ENCODE peak calls at places on chromosomes 6 and 20, in five cellular contexts. Q is HFF-Myc, Y is epithelial cell of esophagus, K is WTC11, L is testis. I is an unnamed sample.

GRCh38 chr6:52574709-52575489 is 2.0 kb downstream of the TRAM2 start:
- DNase-seq in K (no peak), Q (no peak), Y (no peak), L (peak), I (no peak)

GRCh38 chr6:41200296-41200900 is 551 bp downstream of the TREML2 start:
- DNase-seq in Y (no peak), Q (no peak), L (peak), K (no peak), I (no peak)

GRCh38 chr6:162621246-162621645 is 106.3 kb downstream of the PRKN start:
- DNase-seq in Q (no peak), K (no peak), L (no peak), Y (no peak), I (no peak)

GRCh38 chr20:47141350-47141921 is 215.1 kb downstream of the ZMYND8 start:
- DNase-seq in Q (no peak), L (no peak), Y (no peak), K (no peak), I (no peak)

GRCh38 chr6:127385668-127386385 is 42.4 kb upstream of the ECHDC1 start:
- DNase-seq in Q (no peak), Y (no peak), K (no peak), L (no peak), I (no peak)

GRCh38 chr6:81767163-81768000 is 14.9 kb upstream of the TENT5A start:
- DNase-seq in Y (peak), K (no peak), L (no peak), Q (no peak), I (peak)

GRCh38 chr20:57473246-57474042 is 51.5 kb downstream of the CTCFL start:
- DNase-seq in K (peak), Y (peak), L (no peak), Q (no peak), I (no peak)

GRCh38 chr6:89154131-89154530 is 8.3 kb downstream of the PM20D2 start:
- DNase-seq in Q (no peak), Y (no peak), L (no peak), K (no peak), I (no peak)

GRCh38 chr6:75602897-75603395 is 1.3 kb downstream of the SENP6 start:
- DNase-seq in L (no peak), Y (no peak), K (no peak), Q (no peak), I (no peak)

GRCh38 chr6:90156861-90157260 is 139.8 kb downstream of the BACH2 start:
- DNase-seq in Y (peak), L (no peak), K (no peak), Q (no peak), I (no peak)

GRCh38 chr6:41696788-41697187 is 38.6 kb downstream of the TFEB start:
- DNase-seq in L (no peak), K (no peak), Q (no peak), Y (no peak), I (no peak)

GRCh38 chr20:15236812-15237211 is 899.4 kb upstream of the FLRT3 start:
- DNase-seq in Y (peak), K (peak), L (peak), Q (peak), I (no peak)

GRCh38 chr6:125273965-125274364 is 27.8 kb downstream of the HDDC2 start:
- DNase-seq in Y (peak), Q (peak), K (no peak), L (no peak), I (no peak)

GRCh38 chr6:158353851-158354508 is 41.7 kb downstream of the TULP4 start:
- DNase-seq in Q (no peak), K (no peak), Y (peak), L (no peak), I (no peak)

GRCh38 chr6:152185158-152185574 is 377.7 kb downstream of the ESR1 start:
- DNase-seq in Q (no peak), K (no peak), L (no peak), Y (no peak), I (no peak)

GRCh38 chr20:57061058-57061900 is 205.2 kb downstream of the BMP7 start:
- DNase-seq in Q (no peak), Y (peak), L (no peak), K (peak), I (no peak)

GRCh38 chr20:60461993-60462392 is 503.8 kb downstream of the CDH26 start:
- DNase-seq in K (no peak), Y (no peak), L (no peak), Q (no peak), I (no peak)

GRCh38 chr6:73696990-73697651 is 1.1 kb downstream of the CD109 start:
- DNase-seq in K (no peak), Y (peak), Q (no peak), L (no peak), I (no peak)

GRCh38 chr6:8143945-8144344 is 41.6 kb upstream of the EEF1E1 start:
- DNase-seq in Q (no peak), L (no peak), K (no peak), Y (no peak), I (no peak)

GRCh38 chr20:50284811-50285375 is 94.3 kb downstream of the CEBPB start:
- DNase-seq in K (no peak), L (peak), Y (no peak), Q (no peak), I (no peak)

GRCh38 chr6:54266400-54266923 is 41.8 kb upstream of the TINAG start:
- DNase-seq in L (no peak), K (peak), Q (no peak), Y (no peak), I (no peak)

GRCh38 chr6:63858691-63859090 is 223.1 kb downstream of the PHF3 start:
- DNase-seq in Q (no peak), L (no peak), Y (no peak), K (no peak), I (no peak)

GRCh38 chr6:39688494-39688893 is 36.7 kb downstream of the KIF6 start:
- DNase-seq in L (no peak), Q (no peak), Y (peak), K (no peak), I (peak)

GRCh38 chr20:16434087-16434664 is 139.1 kb downstream of the KIF16B start:
- DNase-seq in Q (peak), L (peak), Y (peak), K (peak), I (no peak)

GRCh38 chr20:13105864-13106457 is 97.2 kb downstream of the SPTLC3 start:
- DNase-seq in L (no peak), Q (peak), Y (peak), K (no peak), I (no peak)

GRCh38 chr6:16392010-16392409 is 153.6 kb downstream of the GMPR start:
- DNase-seq in L (no peak), Q (no peak), Y (no peak), K (no peak), I (no peak)

GRCh38 chr20:59783020-59784010 is 150.1 kb downstream of the SYCP2 start:
- DNase-seq in Y (peak), L (peak), K (peak), Q (peak), I (no peak)

GRCh38 chr6:152748843-152749242 is 1.8 kb upstream of the VIP start:
- DNase-seq in Q (no peak), Y (peak), L (no peak), K (no peak), I (no peak)

GRCh38 chr20:20411382-20411781 is 43.5 kb downstream of the INSM1 start:
- DNase-seq in K (no peak), Q (no peak), L (no peak), Y (no peak), I (no peak)

GRCh38 chr20:58553841-58554240 is 38.6 kb upstream of the APCDD1L start:
- DNase-seq in Y (no peak), L (no peak), K (no peak), Q (no peak), I (peak)

GRCh38 chr6:165939601-165940290 is 227.9 kb downstream of the TBXT start:
- DNase-seq in K (no peak), Y (peak), L (no peak), Q (no peak), I (no peak)

GRCh38 chr6:6724319-6725119 is 136.0 kb downstream of the LY86 start:
- DNase-seq in K (peak), Q (peak), Y (peak), L (peak), I (no peak)
- TF ChIP-seq CTCF in K (peak), Q (peak), Y (peak), L (peak), I (peak)

GRCh38 chr20:846894-847278 is 13.4 kb downstream of the FAM110A start:
- DNase-seq in Q (no peak), K (no peak), Y (no peak), L (no peak), I (no peak)
- TF ChIP-seq CTCF in Q (no peak), K (no peak), Y (no peak), L (no peak), I (no peak)

DNA sequence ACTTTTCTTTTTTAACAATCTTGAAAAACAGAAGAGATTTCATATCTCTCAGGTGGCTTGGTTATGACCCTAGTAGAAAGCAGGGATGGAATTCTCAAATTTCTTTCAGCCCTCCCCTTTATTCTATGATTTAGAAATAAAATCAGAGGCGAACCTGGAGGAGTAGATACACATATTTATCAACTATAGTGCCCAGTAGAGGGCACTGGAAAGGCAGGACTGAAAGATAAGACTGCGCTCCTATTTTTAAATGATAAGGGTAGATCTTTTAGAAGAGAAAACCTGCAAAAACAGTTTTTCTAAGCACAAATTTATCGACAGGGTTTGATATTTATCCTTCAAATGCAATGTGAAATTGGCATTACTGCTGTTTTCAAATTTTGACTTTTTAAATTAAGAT is 1296.6 kb downstream of the EPHA7 start:
- DNase-seq in Y (peak), L (no peak), Q (no peak), K (no peak), I (no peak)
- TF ChIP-seq CTCF in Y (peak), L (no peak), Q (no peak), K (peak), I (no peak)

GRCh38 chr6:167588181-167588919 is 238.4 kb upstream of the AFDN start:
- DNase-seq in Y (no peak), Q (no peak), L (peak), K (no peak), I (no peak)
- TF ChIP-seq CTCF in Y (no peak), Q (no peak), L (no peak), K (no peak), I (no peak)

GRCh38 chr20:34755367-34755766 is 51.2 kb downstream of the TP53INP2 start:
- DNase-seq in K (no peak), Y (no peak), Q (no peak), L (no peak), I (no peak)

GRCh38 chr20:34754611-34755010 is 50.5 kb downstream of the TP53INP2 start:
- DNase-seq in Q (no peak), L (no peak), K (peak), Y (no peak), I (no peak)

GRCh38 chr20:34751453-34751852 is 47.3 kb downstream of the TP53INP2 start:
- DNase-seq in K (no peak), L (no peak), Y (no peak), Q (no peak), I (no peak)

GRCh38 chr20:34750484-34750883 is 46.3 kb downstream of the TP53INP2 start:
- DNase-seq in K (no peak), Y (no peak), Q (no peak), L (no peak), I (no peak)

DNA sequence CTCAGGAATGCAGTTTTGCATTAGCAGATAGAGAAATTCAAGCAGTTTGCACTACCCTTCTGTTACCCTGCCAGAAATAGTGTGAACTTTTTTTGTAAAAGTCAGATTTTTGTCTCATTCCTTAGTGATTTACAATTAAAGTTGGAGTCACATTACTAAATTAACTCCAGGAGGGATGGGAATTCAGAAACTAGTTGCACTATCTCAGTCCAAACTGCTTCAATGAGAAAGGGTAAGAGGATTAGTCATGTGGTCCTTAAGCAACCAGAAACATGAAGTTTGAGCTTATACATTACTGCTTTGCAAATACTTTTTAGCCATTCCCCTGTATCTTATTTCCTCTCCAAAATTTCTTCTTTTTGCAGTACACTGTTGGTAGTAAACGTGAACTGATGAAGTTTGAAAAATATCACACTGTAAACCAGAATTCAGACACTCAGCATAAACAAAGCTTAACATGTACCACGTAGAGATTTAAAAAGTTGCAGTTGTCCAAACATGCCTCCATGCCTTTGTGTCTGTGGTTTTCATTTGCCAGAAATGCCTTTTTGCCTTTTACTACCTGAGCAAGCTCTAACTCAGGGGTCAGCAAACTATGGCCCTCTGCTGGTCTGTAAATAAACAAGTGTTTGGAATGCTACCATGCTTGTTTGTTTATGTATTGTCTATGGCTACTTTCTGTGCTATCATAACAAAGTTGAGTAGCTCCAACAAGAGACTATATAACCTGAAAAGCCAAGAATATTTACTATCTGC is 49.7 kb downstream of the TP53INP2 start:
- DNase-seq in Y (peak), K (no peak), L (no peak), Q (no peak), I (peak)
- TF ChIP-seq CTCF in Y (peak), K (no peak), L (no peak), Q (no peak), I (no peak)

DNA sequence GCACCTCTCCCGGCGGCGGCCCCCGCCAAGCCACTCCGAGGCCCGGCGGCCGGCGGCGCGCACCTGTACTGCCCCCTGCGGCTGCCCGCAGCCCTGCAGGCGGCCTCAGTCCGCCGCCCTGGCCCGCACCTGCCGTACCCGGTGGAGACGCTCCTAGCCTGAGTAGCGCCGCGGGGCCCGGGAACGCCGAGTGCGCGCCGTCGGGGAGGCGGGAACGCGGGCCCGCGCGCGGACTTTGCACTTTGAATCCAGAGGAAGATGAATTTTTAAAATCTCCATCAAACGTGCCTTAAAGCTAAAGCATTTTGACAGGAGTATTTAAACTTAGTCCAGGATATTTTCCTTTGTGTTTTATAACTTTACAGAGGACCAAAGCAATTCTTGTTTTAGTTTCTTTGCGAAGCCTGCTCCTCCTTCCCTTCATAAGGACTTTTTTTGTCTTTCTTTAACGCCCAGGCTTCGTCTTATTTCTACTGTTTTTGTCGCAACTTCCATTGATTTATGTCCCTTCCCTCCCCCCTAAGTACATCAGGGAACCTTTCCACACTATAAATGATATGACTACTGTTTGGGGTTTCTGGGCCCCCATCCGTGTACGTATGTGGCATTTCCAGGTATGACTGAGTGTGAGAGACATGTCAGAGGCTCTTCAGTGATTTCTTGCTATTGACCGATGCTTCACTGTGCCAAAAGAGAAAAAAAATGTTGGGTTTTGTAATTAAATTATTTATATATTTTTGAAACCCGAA is 2.0 kb downstream of the FOXQ1 start:
- DNase-seq in Q (no peak), K (peak), L (peak), Y (peak), I (no peak)
- TF ChIP-seq CTCF in Q (peak), K (peak), L (peak), Y (no peak), I (peak)

DNA sequence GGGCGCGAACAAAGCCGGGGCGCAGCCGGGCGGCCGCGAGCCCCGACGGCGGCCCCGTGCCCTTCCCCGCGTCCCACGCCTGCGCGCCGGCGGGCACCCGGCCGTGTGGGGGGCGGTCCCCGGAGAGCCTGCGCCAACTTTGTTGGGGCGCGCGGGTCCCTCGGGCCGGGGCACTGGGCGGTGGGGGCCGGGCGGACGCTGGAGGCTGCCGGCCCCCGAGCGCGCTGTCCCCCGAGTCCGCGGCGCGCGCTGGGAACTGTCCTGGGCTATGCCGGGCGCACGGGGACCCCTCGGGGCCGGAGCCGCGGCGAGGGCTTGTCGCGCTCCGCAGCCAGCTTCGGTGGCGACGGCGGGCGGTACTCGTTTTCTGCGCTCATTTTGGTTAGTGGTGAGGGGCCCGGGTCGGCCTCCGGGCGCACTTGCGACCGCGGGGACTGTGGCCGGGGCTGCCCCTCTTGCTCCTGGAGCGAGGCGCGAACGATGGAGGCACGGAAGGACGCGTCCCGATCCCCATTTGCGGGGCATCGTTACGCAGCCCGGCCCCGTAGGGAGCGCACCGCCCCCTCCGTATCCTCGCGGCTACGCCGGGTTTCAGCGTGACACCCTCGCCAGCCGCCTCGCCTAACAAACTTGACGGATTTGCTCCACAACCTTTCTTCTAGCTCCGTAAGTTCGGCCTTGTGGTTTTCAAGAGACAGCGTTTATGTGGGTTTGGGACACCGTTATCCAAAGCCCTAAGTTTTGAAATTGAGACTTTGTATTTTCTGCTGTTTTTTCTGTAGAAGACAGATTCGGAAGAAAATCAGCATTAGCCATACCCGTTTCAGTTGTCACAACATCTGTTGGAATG is 632 bp downstream of the SS18L1 start:
- DNase-seq in Y (peak), Q (no peak), L (peak), K (peak), I (peak)
- TF ChIP-seq CTCF in Y (peak), Q (no peak), L (no peak), K (no peak), I (no peak)

GRCh38 chr6:11918021-11918738 is 93.9 kb upstream of the HIVEP1 start:
- DNase-seq in K (no peak), L (no peak), Q (no peak), Y (peak), I (peak)

GRCh38 chr6:11908706-11909105 is 103.4 kb upstream of the HIVEP1 start:
- DNase-seq in K (no peak), L (no peak), Y (no peak), Q (no peak), I (no peak)

GRCh38 chr6:11911535-11911934 is 100.6 kb upstream of the HIVEP1 start:
- DNase-seq in K (no peak), Y (no peak), L (no peak), Q (no peak), I (no peak)

GRCh38 chr6:11909696-11910132 is 102.4 kb upstream of the HIVEP1 start:
- DNase-seq in Y (peak), Q (no peak), L (no peak), K (no peak), I (no peak)

GRCh38 chr6:11912420-11912819 is 99.7 kb upstream of the HIVEP1 start:
- DNase-seq in Q (no peak), K (no peak), Y (peak), L (no peak), I (no peak)
- TF ChIP-seq CTCF in Q (no peak), K (no peak), Y (peak), L (no peak), I (no peak)

GRCh38 chr6:2482773-2483172 is 237.4 kb upstream of the GMDS start:
- DNase-seq in K (no peak), Y (no peak), Q (no peak), L (no peak), I (no peak)
- TF ChIP-seq CTCF in K (peak), Y (peak), Q (peak), L (no peak), I (no peak)